ENCODE peak calls at places on chromosomes 4 and X, in nine cellular contexts. One of them, this sample, is unnamed.

GRCh38 chr4:185914583-185915199 is 102.7 kb upstream of the SORBS2 start:
- DNase-seq in GM06990: no peak
- DNase-seq in adrenal gland: peak; percentile 31
- DNase-seq in DND-41: no peak
- DNase-seq in IMR-90: peak; percentile 82
- DNase-seq in CD4-positive, alpha-beta memory T cell: no peak
- DNase-seq in endothelial cell: no peak
- DNase-seq in stimulated activated CD8-positive, alpha-beta memory T cell treated with anti-CD3 and anti-CD28 coated beads, Interleukin-7, amount 100 ng/mL, for 24 hours: no peak
- DNase-seq in iPS DF 19.7: no peak
- DNase-seq in this sample: no peak

GRCh38 chrX:123084797-123085196 is 99.3 kb upstream of the GRIA3 start:
- DNase-seq in IMR-90: no peak
- DNase-seq in CD4-positive, alpha-beta memory T cell: no peak
- DNase-seq in GM06990: no peak
- DNase-seq in endothelial cell: no peak
- DNase-seq in iPS DF 19.7: no peak
- DNase-seq in stimulated activated CD8-positive, alpha-beta memory T cell treated with anti-CD3 and anti-CD28 coated beads, Interleukin-7, amount 100 ng/mL, for 24 hours: no peak
- DNase-seq in adrenal gland: no peak
- DNase-seq in DND-41: no peak
- DNase-seq in this sample: peak; percentile 72

GRCh38 chrX:274904-275475 is 6.2 kb upstream of the PLCXD1 start:
- DNase-seq in stimulated activated CD8-positive, alpha-beta memory T cell treated with anti-CD3 and anti-CD28 coated beads, Interleukin-7, amount 100 ng/mL, for 24 hours: no peak
- DNase-seq in endothelial cell: peak; percentile 23
- DNase-seq in iPS DF 19.7: no peak
- DNase-seq in DND-41: peak; percentile 54
- DNase-seq in GM06990: no peak
- DNase-seq in CD4-positive, alpha-beta memory T cell: no peak
- DNase-seq in adrenal gland: peak; percentile 27
- DNase-seq in IMR-90: no peak
- DNase-seq in this sample: no peak

GRCh38 chrX:150897371-150898319 is 823 bp downstream of the CD99L2 start:
- DNase-seq in IMR-90: no peak
- DNase-seq in endothelial cell: peak; percentile 17
- DNase-seq in GM06990: peak; percentile 26
- DNase-seq in iPS DF 19.7: no peak
- DNase-seq in DND-41: peak; percentile 50
- DNase-seq in CD4-positive, alpha-beta memory T cell: peak; percentile 22
- DNase-seq in adrenal gland: peak; percentile 9
- DNase-seq in stimulated activated CD8-positive, alpha-beta memory T cell treated with anti-CD3 and anti-CD28 coated beads, Interleukin-7, amount 100 ng/mL, for 24 hours: no peak
- DNase-seq in this sample: peak; percentile 34

GRCh38 chr4:24214796-24215195 is 324.9 kb upstream of the PPARGC1A start:
- DNase-seq in GM06990: no peak
- DNase-seq in DND-41: no peak
- DNase-seq in stimulated activated CD8-positive, alpha-beta memory T cell treated with anti-CD3 and anti-CD28 coated beads, Interleukin-7, amount 100 ng/mL, for 24 hours: no peak
- DNase-seq in endothelial cell: no peak
- DNase-seq in iPS DF 19.7: no peak
- DNase-seq in CD4-positive, alpha-beta memory T cell: no peak
- DNase-seq in adrenal gland: no peak
- DNase-seq in IMR-90: no peak
- DNase-seq in this sample: no peak

GRCh38 chr4:1072830-1073446 is 40.4 kb downstream of the RNF212 start:
- DNase-seq in stimulated activated CD8-positive, alpha-beta memory T cell treated with anti-CD3 and anti-CD28 coated beads, Interleukin-7, amount 100 ng/mL, for 24 hours: peak; percentile 12
- DNase-seq in endothelial cell: peak; percentile 57
- DNase-seq in IMR-90: peak; percentile 53
- DNase-seq in adrenal gland: peak; percentile 56
- DNase-seq in DND-41: peak; percentile 51
- DNase-seq in GM06990: no peak
- DNase-seq in CD4-positive, alpha-beta memory T cell: peak; percentile 37
- DNase-seq in iPS DF 19.7: no peak
- DNase-seq in this sample: peak; percentile 68

GRCh38 chr4:2943364-2944090 is 19.7 kb downstream of the NOP14 start:
- DNase-seq in IMR-90: no peak
- DNase-seq in endothelial cell: no peak
- DNase-seq in DND-41: no peak
- DNase-seq in GM06990: no peak
- DNase-seq in stimulated activated CD8-positive, alpha-beta memory T cell treated with anti-CD3 and anti-CD28 coated beads, Interleukin-7, amount 100 ng/mL, for 24 hours: no peak
- DNase-seq in adrenal gland: no peak
- DNase-seq in iPS DF 19.7: no peak
- DNase-seq in CD4-positive, alpha-beta memory T cell: no peak
- DNase-seq in this sample: no peak

GRCh38 chrX:154804564-154804956 is 725 bp downstream of the MPP1 start:
- DNase-seq in DND-41: no peak
- DNase-seq in IMR-90: no peak
- DNase-seq in iPS DF 19.7: no peak
- DNase-seq in CD4-positive, alpha-beta memory T cell: no peak
- DNase-seq in GM06990: no peak
- DNase-seq in endothelial cell: no peak
- DNase-seq in adrenal gland: no peak
- DNase-seq in stimulated activated CD8-positive, alpha-beta memory T cell treated with anti-CD3 and anti-CD28 coated beads, Interleukin-7, amount 100 ng/mL, for 24 hours: no peak
- DNase-seq in this sample: no peak

GRCh38 chrX:989959-990510 is 222.4 kb downstream of the CRLF2 start:
- DNase-seq in IMR-90: peak; percentile 56
- DNase-seq in adrenal gland: peak; percentile 97
- DNase-seq in CD4-positive, alpha-beta memory T cell: peak; percentile 93
- DNase-seq in iPS DF 19.7: no peak
- DNase-seq in endothelial cell: no peak
- DNase-seq in DND-41: no peak
- DNase-seq in stimulated activated CD8-positive, alpha-beta memory T cell treated with anti-CD3 and anti-CD28 coated beads, Interleukin-7, amount 100 ng/mL, for 24 hours: no peak
- DNase-seq in GM06990: peak; percentile 75
- DNase-seq in this sample: peak; percentile 92

GRCh38 chrX:24838624-24839023 is 144.9 kb downstream of the POLA1 start:
- DNase-seq in GM06990: no peak
- DNase-seq in IMR-90: peak; percentile 50
- DNase-seq in stimulated activated CD8-positive, alpha-beta memory T cell treated with anti-CD3 and anti-CD28 coated beads, Interleukin-7, amount 100 ng/mL, for 24 hours: no peak
- DNase-seq in CD4-positive, alpha-beta memory T cell: peak; percentile 21
- DNase-seq in DND-41: peak; percentile 7
- DNase-seq in adrenal gland: peak; percentile 9
- DNase-seq in endothelial cell: peak; percentile 3
- DNase-seq in iPS DF 19.7: no peak
- DNase-seq in this sample: peak; percentile 72

GRCh38 chr4:74424111-74424510 is 20.8 kb upstream of the AREG start:
- DNase-seq in GM06990: no peak
- DNase-seq in IMR-90: no peak
- DNase-seq in CD4-positive, alpha-beta memory T cell: no peak
- DNase-seq in endothelial cell: no peak
- DNase-seq in stimulated activated CD8-positive, alpha-beta memory T cell treated with anti-CD3 and anti-CD28 coated beads, Interleukin-7, amount 100 ng/mL, for 24 hours: no peak
- DNase-seq in DND-41: no peak
- DNase-seq in iPS DF 19.7: no peak
- DNase-seq in adrenal gland: no peak
- DNase-seq in this sample: no peak